ENCODE peak calls at places on chromosomes 12 and 14, in four cellular contexts. Q is activated T-helper 17 cell treated with anti-CD3 and anti-CD28 coated beads, Interleukin-2, amount 50 U/mL, for 72 hours; B is pancreas; O is Right ventricle myocardium inferior. K is an unnamed sample.

GRCh38 chr12:49921299-49921698 is 17.6 kb upstream of the FAIM2 start:
- ATAC-seq in O (no peak), B (no peak), Q (no peak), K (no peak)

GRCh38 chr12:122870867-122871664 is 24.9 kb downstream of the VPS37B start:
- ATAC-seq in Q (no peak), B (no peak), O (no peak), K (no peak)

GRCh38 chr12:117441751-117442150 is 80.3 kb upstream of the NOS1 start:
- ATAC-seq in O (peak), Q (no peak), B (peak), K (no peak)

GRCh38 chr12:6963016-6963731 is 7.3 kb downstream of the PHB2 start:
- ATAC-seq in O (no peak), Q (no peak), B (peak), K (no peak)

GRCh38 chr12:117134059-117134458 is 34.8 kb upstream of the TESC start:
- ATAC-seq in B (no peak), O (no peak), Q (peak), K (peak)

GRCh38 chr14:31084385-31084784 is 58.2 kb upstream of the STRN3 start:
- ATAC-seq in O (no peak), Q (no peak), B (no peak), K (no peak)

GRCh38 chr14:90154110-90154509 is 92.3 kb downstream of the KCNK13 start:
- ATAC-seq in B (no peak), Q (no peak), O (no peak), K (no peak)

GRCh38 chr14:100761481-100761880 is 34.8 kb downstream of the DLK1 start:
- ATAC-seq in Q (no peak), B (no peak), O (no peak), K (no peak)

GRCh38 chr12:109264943-109265650 is 44.0 kb downstream of the FOXN4 start:
- ATAC-seq in O (no peak), Q (no peak), B (no peak), K (no peak)

GRCh38 chr12:101642115-101643067 is 47.6 kb downstream of the MYBPC1 start:
- ATAC-seq in O (no peak), Q (no peak), B (peak), K (no peak)